ENCODE peak calls at places on chromosome 22, in six cellular contexts. G, C, A, O, M and W are unnamed samples.

GRCh38 chr22:25030636-25031035 is 78.1 kb downstream of the KIAA1671 start:
- DNase-seq in G (no peak), C (no peak), A (no peak), O (no peak), M (no peak), W (no peak)

GRCh38 chr22:25759825-25760231 is 17.8 kb downstream of the MYO18B start:
- DNase-seq in G (no peak), C (no peak), A (no peak), O (peak; percentile 83), M (no peak), W (peak; percentile 84)

GRCh38 chr22:38415561-38416321 is 39.3 kb downstream of the KCNJ4 start:
- DNase-seq in G (no peak), C (no peak), A (no peak), O (no peak), M (no peak), W (no peak)

GRCh38 chr22:20989323-20990138 is 7.4 kb downstream of the LZTR1 start:
- DNase-seq in G (no peak), C (no peak), A (no peak), O (no peak), M (no peak), W (no peak)

GRCh38 chr22:50708474-50708873 is 29.5 kb upstream of the ACR start:
- DNase-seq in G (no peak), C (no peak), A (no peak), O (no peak), M (no peak), W (no peak)

GRCh38 chr22:49564666-49565515 is 262.8 kb downstream of the BRD1 start:
- DNase-seq in G (no peak), C (no peak), A (peak; percentile 35), O (no peak), M (no peak), W (no peak)

GRCh38 chr22:33519140-33519973 is 400.9 kb downstream of the LARGE1 start:
- DNase-seq in G (peak; percentile 37), C (peak; percentile 69), A (peak; percentile 54), O (peak; percentile 73), M (peak; percentile 17), W (peak; percentile 71)

GRCh38 chr22:45329536-45329936 is 19.8 kb downstream of the FAM118A start:
- DNase-seq in G (no peak), C (peak; percentile 94), A (no peak), O (no peak), M (no peak), W (no peak)

GRCh38 chr22:46009730-46010129 is 32.8 kb upstream of the WNT7B start:
- DNase-seq in G (no peak), C (no peak), A (no peak), O (no peak), M (no peak), W (peak; percentile 56)

GRCh38 chr22:49350441-49351121 is 477.1 kb downstream of the BRD1 start:
- DNase-seq in G (no peak), C (no peak), A (no peak), O (no peak), M (no peak), W (no peak)

GRCh38 chr22:36818010-36818642 is 1.3 kb upstream of the PVALB start:
- DNase-seq in G (no peak), C (no peak), A (no peak), O (no peak), M (no peak), W (no peak)

GRCh38 chr22:30859714-30860095 is 108.9 kb downstream of the MORC2 start:
- DNase-seq in G (no peak), C (no peak), A (no peak), O (no peak), M (peak; percentile 4), W (no peak)

GRCh38 chr22:50710886-50711285 is 27.1 kb upstream of the ACR start:
- DNase-seq in G (no peak), C (no peak), A (no peak), O (no peak), M (no peak), W (no peak)

GRCh38 chr22:25120761-25121212 is 78.9 kb upstream of the CRYBB3 start:
- DNase-seq in G (no peak), C (no peak), A (no peak), O (peak; percentile 28), M (no peak), W (peak; percentile 35)

GRCh38 chr22:37037669-37038068 is 13.9 kb upstream of the KCTD17 start:
- DNase-seq in G (no peak), C (no peak), A (no peak), O (no peak), M (no peak), W (no peak)

GRCh38 chr22:50703726-50704509 is 31.3 kb downstream of the SHANK3 start:
- DNase-seq in G (no peak), C (no peak), A (no peak), O (no peak), M (no peak), W (no peak)

GRCh38 chr22:49159711-49160110 is 668.0 kb downstream of the BRD1 start:
- DNase-seq in G (no peak), C (no peak), A (no peak), O (no peak), M (no peak), W (no peak)

GRCh38 chr22:19758896-19759458 is 1.6 kb upstream of the TBX1 start:
- DNase-seq in G (no peak), C (no peak), A (no peak), O (no peak), M (no peak), W (no peak)

GRCh38 chr22:44219101-44219870 is 38.6 kb downstream of the PARVG start:
- DNase-seq in G (no peak), C (no peak), A (peak; percentile 43), O (no peak), M (no peak), W (no peak)

GRCh38 chr22:27485842-27486241 is 315.7 kb downstream of the MN1 start:
- DNase-seq in G (no peak), C (no peak), A (no peak), O (no peak), M (no peak), W (no peak)

GRCh38 chr22:32700186-32700882 is 101.2 kb upstream of the TIMP3 start:
- DNase-seq in G (no peak), C (no peak), A (no peak), O (peak; percentile 44), M (no peak), W (no peak)

GRCh38 chr22:27685515-27685914 is 116.0 kb downstream of the MN1 start:
- DNase-seq in G (no peak), C (no peak), A (no peak), O (no peak), M (no peak), W (no peak)

GRCh38 chr22:45504703-45505341 is 2.1 kb downstream of the FBLN1 start:
- DNase-seq in G (no peak), C (peak; percentile 74), A (peak; percentile 60), O (no peak), M (no peak), W (no peak)

GRCh38 chr22:38345782-38346181 is 28.5 kb upstream of the CSNK1E start:
- DNase-seq in G (no peak), C (no peak), A (peak; percentile 35), O (no peak), M (no peak), W (no peak)

GRCh38 chr22:38317995-38318715 is 922 bp upstream of the CSNK1E start:
- DNase-seq in G (no peak), C (no peak), A (no peak), O (peak; percentile 77), M (peak; percentile 68), W (peak; percentile 85)

DNA sequence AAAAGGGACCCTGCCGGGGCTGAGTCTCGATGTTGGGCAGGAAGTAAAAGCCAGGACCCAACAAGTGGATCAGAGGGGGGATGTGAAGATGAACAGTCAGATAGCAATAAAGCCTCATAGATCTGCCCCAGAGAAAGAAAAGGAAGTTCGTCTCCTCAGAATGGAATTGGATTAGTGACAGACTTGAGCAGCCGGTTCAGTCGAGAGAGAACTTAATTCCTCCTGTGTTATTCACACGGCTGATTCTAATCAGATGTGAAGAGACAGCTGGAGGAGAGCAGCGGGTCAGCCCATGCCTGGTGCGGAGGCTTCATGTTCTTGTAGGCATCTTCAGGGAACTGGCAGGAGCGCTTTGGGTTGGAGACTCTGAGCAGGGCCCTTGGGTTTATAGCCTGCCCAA is 29.3 kb upstream of the CABP7 start:
- DNase-seq in G (no peak), C (no peak), A (no peak), O (no peak), M (no peak), W (no peak)
- TF ChIP-seq CHD2 in G (no peak), C (no peak), A (no peak), O (no peak), M (no peak), W (no peak)

GRCh38 chr22:35202376-35202775 is 54.9 kb upstream of the HMGXB4 start:
- DNase-seq in G (no peak), C (no peak), A (no peak), O (no peak), M (no peak), W (no peak)
- TF ChIP-seq CHD2 in G (no peak), C (no peak), A (no peak), O (no peak), M (no peak), W (no peak)

GRCh38 chr22:17152971-17153370 is 6.1 kb downstream of the HDHD5 start:
- DNase-seq in G (no peak), C (no peak), A (no peak), O (no peak), M (no peak), W (no peak)

GRCh38 chr22:17152340-17152739 is 6.7 kb downstream of the HDHD5 start:
- DNase-seq in G (no peak), C (no peak), A (no peak), O (no peak), M (no peak), W (no peak)

GRCh38 chr22:17143826-17144225 is 15.3 kb downstream of the HDHD5 start:
- DNase-seq in G (no peak), C (no peak), A (no peak), O (no peak), M (no peak), W (no peak)

GRCh38 chr22:17145021-17145680 is 13.9 kb downstream of the HDHD5 start:
- DNase-seq in G (no peak), C (no peak), A (no peak), O (no peak), M (no peak), W (no peak)

DNA sequence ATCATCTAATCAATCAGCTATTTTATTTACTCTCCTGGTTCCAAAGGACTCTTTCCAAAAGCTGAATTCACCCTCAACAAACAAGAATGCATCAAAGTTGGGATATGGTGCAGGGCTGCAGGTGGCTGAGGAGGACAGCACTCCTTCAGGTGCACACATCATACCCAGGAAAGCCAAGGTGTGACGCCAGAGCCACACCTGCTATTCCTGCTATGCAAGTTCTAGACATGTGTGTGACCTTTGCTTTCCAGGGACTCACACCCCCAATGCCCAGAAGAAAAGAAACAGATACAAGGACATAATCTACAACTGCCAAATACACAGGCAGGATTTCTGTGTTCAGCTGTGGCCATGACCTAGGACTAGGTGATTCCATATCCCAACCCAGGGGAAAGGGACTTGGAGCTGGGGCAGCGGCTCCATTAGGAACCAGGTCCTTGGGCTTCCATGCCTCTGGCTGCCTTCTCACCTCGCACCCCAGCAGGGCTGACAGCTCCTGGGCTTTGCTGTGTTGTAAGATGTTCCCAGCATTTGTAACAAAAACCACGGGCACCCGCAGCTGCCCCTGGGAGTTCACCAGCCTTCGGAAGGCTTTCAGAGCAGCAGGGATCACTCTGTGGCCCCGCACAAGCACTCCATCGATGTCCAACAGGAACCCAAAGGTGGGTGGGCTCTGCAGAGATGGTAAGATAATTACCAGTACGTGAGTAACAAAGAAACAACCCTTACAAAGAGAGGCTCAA is 9.8 kb downstream of the HDHD5 start:
- DNase-seq in G (no peak), C (no peak), A (no peak), O (no peak), M (no peak), W (no peak)
- TF ChIP-seq CHD2 in G (no peak), C (no peak), A (no peak), O (no peak), M (no peak), W (no peak)

GRCh38 chr22:23550049-23550650 is 29.9 kb downstream of the IGLL1 start:
- DNase-seq in G (no peak), C (no peak), A (no peak), O (no peak), M (no peak), W (no peak)
- TF ChIP-seq CHD2 in G (no peak), C (no peak), A (no peak), O (no peak), M (no peak), W (no peak)